ENCODE peak calls at places on chromosomes 3 and 15, in nine cellular contexts. U is CD4-positive, alpha-beta memory T cell; B is GM12864; J is heart left ventricle; Z is Peyer's patch; H is colonic mucosa; E is A549; G is WERI-Rb-1; P is AG04449. Y is an unnamed sample.

GRCh38 chr3:42884324-42884723 is 8.6 kb upstream of the CYP8B1 start:
- DNase-seq in U (no peak), B (no peak), J (no peak), Z (no peak), H (no peak), E (no peak), G (no peak), P (no peak), Y (no peak)

GRCh38 chr15:56192659-56193442 is 50.8 kb downstream of the RFX7 start:
- DNase-seq in U (no peak), B (no peak), J (no peak), Z (no peak), H (no peak), E (no peak), G (no peak), P (no peak), Y (no peak)

GRCh38 chr3:186821429-186822367 is 15.4 kb upstream of the RFC4 start:
- DNase-seq in U (no peak), B (no peak), J (no peak), Z (no peak), H (no peak), E (no peak), G (no peak), P (peak), Y (peak)

GRCh38 chr3:44492496-44492895 is 15.0 kb upstream of the ZNF445 start:
- DNase-seq in U (no peak), B (no peak), J (no peak), Z (no peak), H (no peak), E (no peak), G (no peak), P (no peak), Y (no peak)

GRCh38 chr15:77026501-77027110 is 31.7 kb downstream of the PSTPIP1 start:
- DNase-seq in U (no peak), B (no peak), J (peak), Z (no peak), H (peak), E (no peak), G (no peak), P (no peak), Y (peak)

GRCh38 chr3:178454714-178455113 is 81.5 kb upstream of the KCNMB2 start:
- DNase-seq in U (no peak), B (no peak), J (peak), Z (no peak), H (no peak), E (no peak), G (no peak), P (no peak), Y (no peak)

GRCh38 chr3:141370065-141370533 is 1.8 kb downstream of the ZBTB38 start:
- DNase-seq in U (peak), B (peak), J (peak), Z (peak), H (peak), E (peak), G (peak), P (no peak), Y (peak)

GRCh38 chr3:47082519-47082918 is 81.4 kb downstream of the SETD2 start:
- DNase-seq in U (no peak), B (peak), J (no peak), Z (no peak), H (no peak), E (no peak), G (no peak), P (peak), Y (no peak)

GRCh38 chr3:87710511-87710910 is 348.3 kb downstream of the CGGBP1 start:
- DNase-seq in U (no peak), B (no peak), J (no peak), Z (no peak), H (no peak), E (no peak), G (no peak), P (no peak), Y (no peak)

GRCh38 chr3:105423392-105423791 is 56.7 kb downstream of the ALCAM start:
- DNase-seq in U (no peak), B (no peak), J (no peak), Z (no peak), H (no peak), E (no peak), G (no peak), P (no peak), Y (no peak)

GRCh38 chr3:115251509-115251908 is 104.4 kb upstream of the ZBTB20 start:
- DNase-seq in U (no peak), B (no peak), J (no peak), Z (no peak), H (no peak), E (no peak), G (no peak), P (no peak), Y (no peak)

GRCh38 chr15:29636140-29636539 is 186.1 kb downstream of the TJP1 start:
- DNase-seq in U (no peak), B (no peak), J (no peak), Z (no peak), H (peak), E (no peak), G (no peak), P (no peak), Y (peak)

GRCh38 chr3:135513106-135514063 is 452.1 kb upstream of the PPP2R3A start:
- DNase-seq in U (no peak), B (no peak), J (no peak), Z (no peak), H (no peak), E (no peak), G (no peak), P (no peak), Y (peak)

GRCh38 chr3:126607214-126607908 is 47.6 kb downstream of the TXNRD3 start:
- DNase-seq in U (no peak), B (no peak), J (no peak), Z (no peak), H (no peak), E (no peak), G (no peak), P (peak), Y (no peak)

GRCh38 chr3:81476652-81477051 is 284.8 kb downstream of the GBE1 start:
- DNase-seq in U (no peak), B (no peak), J (no peak), Z (no peak), H (no peak), E (no peak), G (no peak), P (no peak), Y (no peak)

GRCh38 chr3:129429597-129429996 is 1.2 kb upstream of the EFCAB12 start:
- DNase-seq in U (no peak), B (no peak), J (no peak), Z (no peak), H (no peak), E (no peak), G (no peak), P (no peak), Y (no peak)

GRCh38 chr3:117619805-117620204 is 910.2 kb downstream of the TUSC7 start:
- DNase-seq in U (no peak), B (no peak), J (no peak), Z (no peak), H (no peak), E (no peak), G (no peak), P (no peak), Y (no peak)

GRCh38 chr3:99505646-99506269 is 132.6 kb upstream of the COL8A1 start:
- DNase-seq in U (no peak), B (peak), J (peak), Z (no peak), H (peak), E (no peak), G (no peak), P (peak), Y (no peak)

GRCh38 chr3:22401499-22401898 is 650.5 kb upstream of the ZNF385D start:
- DNase-seq in U (no peak), B (no peak), J (no peak), Z (no peak), H (no peak), E (no peak), G (no peak), P (no peak), Y (no peak)

GRCh38 chr15:56918907-56919707 is 663 bp downstream of the TCF12 start:
- DNase-seq in U (peak), B (no peak), J (peak), Z (peak), H (peak), E (peak), G (peak), P (no peak), Y (peak)

GRCh38 chr3:10249833-10250232 is 1.6 kb downstream of the TATDN2 start:
- DNase-seq in U (no peak), B (no peak), J (no peak), Z (no peak), H (no peak), E (no peak), G (no peak), P (no peak), Y (no peak)

GRCh38 chr15:69653846-69654245 is 201.2 kb downstream of the RPLP1 start:
- DNase-seq in U (no peak), B (no peak), J (no peak), Z (no peak), H (peak), E (no peak), G (no peak), P (no peak), Y (no peak)

GRCh38 chr15:58392611-58393161 is 39.1 kb upstream of the LIPC start:
- DNase-seq in U (no peak), B (no peak), J (no peak), Z (no peak), H (peak), E (no peak), G (no peak), P (no peak), Y (peak)

GRCh38 chr3:160879859-160880258 is 123.8 kb downstream of the PPM1L start:
- DNase-seq in U (no peak), B (no peak), J (no peak), Z (no peak), H (no peak), E (no peak), G (no peak), P (no peak), Y (no peak)

GRCh38 chr3:100726706-100727105 is 17.4 kb downstream of the TFG start:
- DNase-seq in U (no peak), B (no peak), J (no peak), Z (no peak), H (no peak), E (no peak), G (no peak), P (no peak), Y (no peak)
- H3K4me3 ChIP-seq in U (no peak), B (no peak), J (no peak), Z (no peak), H (no peak), E (no peak), G (no peak), P (no peak), Y (no peak)

GRCh38 chr3:53255775-53256703 is at the start of gene TKT:
- DNase-seq in U (peak), B (peak), J (peak), Z (peak), H (peak), E (peak), G (peak), P (no peak), Y (peak)

GRCh38 chr3:53254810-53255359 is 937 bp downstream of the TKT start:
- DNase-seq in U (peak), B (peak), J (peak), Z (peak), H (peak), E (no peak), G (peak), P (no peak), Y (peak)

GRCh38 chr3:53254190-53254809 is 1.5 kb downstream of the TKT start:
- DNase-seq in U (no peak), B (no peak), J (no peak), Z (no peak), H (no peak), E (no peak), G (peak), P (no peak), Y (no peak)

GRCh38 chr3:53256704-53257055 is 858 bp upstream of the TKT start:
- DNase-seq in U (no peak), B (no peak), J (no peak), Z (no peak), H (no peak), E (no peak), G (no peak), P (no peak), Y (no peak)

GRCh38 chr3:53255360-53255774 is 455 bp downstream of the TKT start:
- DNase-seq in U (peak), B (no peak), J (peak), Z (peak), H (peak), E (no peak), G (peak), P (no peak), Y (no peak)
- H3K4me3 ChIP-seq in U (peak), B (peak), J (peak), Z (peak), H (peak), E (peak), G (peak), P (peak), Y (peak)

GRCh38 chr3:165803471-165803870 is 33.8 kb downstream of the BCHE start:
- DNase-seq in U (no peak), B (no peak), J (no peak), Z (no peak), H (no peak), E (no peak), G (no peak), P (no peak), Y (no peak)

GRCh38 chr3:165800970-165801369 is 36.3 kb downstream of the BCHE start:
- DNase-seq in U (no peak), B (no peak), J (no peak), Z (no peak), H (no peak), E (no peak), G (no peak), P (no peak), Y (no peak)

GRCh38 chr3:165805834-165806561 is 31.2 kb downstream of the BCHE start:
- DNase-seq in U (no peak), B (peak), J (no peak), Z (no peak), H (no peak), E (peak), G (no peak), P (no peak), Y (no peak)
- H3K4me3 ChIP-seq in U (no peak), B (peak), J (no peak), Z (no peak), H (no peak), E (peak), G (no peak), P (no peak), Y (no peak)

GRCh38 chr15:38650936-38651327 is 86.3 kb upstream of the RASGRP1 start:
- DNase-seq in U (no peak), B (no peak), J (no peak), Z (no peak), H (no peak), E (no peak), G (no peak), P (no peak), Y (no peak)
- H3K4me3 ChIP-seq in U (peak), B (no peak), J (no peak), Z (no peak), H (no peak), E (no peak), G (no peak), P (no peak), Y (no peak)

GRCh38 chr3:133874344-133874743 is 21.3 kb downstream of the RAB6B start:
- DNase-seq in U (no peak), B (no peak), J (no peak), Z (no peak), H (no peak), E (no peak), G (no peak), P (no peak), Y (no peak)

GRCh38 chr3:133872781-133873180 is 22.9 kb downstream of the RAB6B start:
- DNase-seq in U (no peak), B (no peak), J (no peak), Z (no peak), H (no peak), E (no peak), G (no peak), P (no peak), Y (no peak)

GRCh38 chr3:133871368-133872090 is 24.2 kb downstream of the RAB6B start:
- DNase-seq in U (no peak), B (no peak), J (no peak), Z (no peak), H (no peak), E (no peak), G (no peak), P (no peak), Y (no peak)

GRCh38 chr3:133872161-133872560 is 23.5 kb downstream of the RAB6B start:
- DNase-seq in U (no peak), B (no peak), J (no peak), Z (no peak), H (no peak), E (no peak), G (no peak), P (no peak), Y (no peak)

GRCh38 chr3:133874761-133875438 is 20.8 kb downstream of the RAB6B start:
- DNase-seq in U (no peak), B (no peak), J (no peak), Z (no peak), H (no peak), E (no peak), G (no peak), P (no peak), Y (no peak)
- H3K4me3 ChIP-seq in U (no peak), B (no peak), J (no peak), Z (no peak), H (no peak), E (no peak), G (no peak), P (no peak), Y (no peak)

DNA sequence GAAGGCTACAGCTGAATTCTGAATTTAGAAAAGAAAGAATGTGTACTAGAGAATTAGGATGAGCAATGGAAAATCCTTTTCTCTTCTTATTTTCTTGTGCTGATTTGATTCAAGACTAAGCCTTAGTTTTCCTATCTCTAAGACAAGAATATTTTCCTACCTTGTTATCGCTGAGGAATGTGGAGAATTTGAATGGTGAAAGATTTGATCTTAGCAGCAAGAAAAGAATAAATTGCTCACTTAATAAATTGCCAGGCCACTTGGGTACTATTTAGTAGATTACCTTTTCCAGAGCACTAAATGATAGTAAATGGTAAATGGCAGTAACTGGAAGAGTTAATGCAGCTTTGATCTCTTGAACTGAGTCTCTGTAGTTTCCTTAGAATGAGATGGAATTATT is 145.7 kb upstream of the MEIS2 start:
- DNase-seq in U (no peak), B (no peak), J (no peak), Z (no peak), H (no peak), E (no peak), G (no peak), P (no peak), Y (no peak)
- H3K4me3 ChIP-seq in U (no peak), B (no peak), J (no peak), Z (no peak), H (no peak), E (no peak), G (no peak), P (no peak), Y (no peak)